ENCODE peak calls at places on chromosomes 2 and 18, in six cellular contexts. O, C, S, V, K and D are unnamed samples.

GRCh38 chr2:233513953-233514655 is 52.5 kb downstream of the USP40 start:
- DNase-seq in O (no peak), S (no peak), V (no peak), K (no peak), C (no peak), D (no peak)

GRCh38 chr2:105248316-105249070 is 7.0 kb downstream of the GPR45 start:
- DNase-seq in S (no peak), K (no peak), O (no peak), V (no peak), C (no peak), D (peak)

GRCh38 chr2:43848174-43848573 is 9.4 kb downstream of the ABCG8 start:
- DNase-seq in S (no peak), K (no peak), O (no peak), C (peak), V (no peak), D (no peak)

GRCh38 chr2:226411727-226412360 is 387.8 kb downstream of the IRS1 start:
- DNase-seq in O (peak), V (no peak), S (no peak), K (no peak), C (peak), D (no peak)

GRCh38 chr2:235244497-235245215 is 249.2 kb upstream of the AGAP1 start:
- DNase-seq in K (no peak), O (no peak), V (no peak), C (no peak), S (no peak), D (no peak)

GRCh38 chr18:47397671-47398319 is 146.3 kb upstream of the SKOR2 start:
- DNase-seq in K (no peak), C (no peak), V (no peak), O (peak), S (no peak), D (no peak)

GRCh38 chr2:74502720-74503505 is 3.5 kb upstream of the LBX2 start:
- DNase-seq in C (peak), V (peak), S (peak), O (peak), K (no peak), D (peak)

GRCh38 chr18:55859116-55859515 is 271.1 kb upstream of the TCF4 start:
- DNase-seq in V (no peak), K (no peak), O (no peak), S (no peak), C (no peak), D (no peak)

GRCh38 chr2:10357770-10358169 is 55.1 kb downstream of the HPCAL1 start:
- DNase-seq in C (no peak), V (no peak), O (no peak), K (no peak), S (no peak), D (no peak)

GRCh38 chr2:64018715-64019082 is 529 bp downstream of the VPS54 start:
- DNase-seq in S (no peak), O (no peak), C (peak), V (peak), K (no peak), D (no peak)

GRCh38 chr2:27378096-27378808 is 2.3 kb downstream of the ZNF513 start:
- DNase-seq in O (peak), S (peak), K (no peak), C (no peak), V (no peak), D (no peak)

GRCh38 chr18:76405280-76405679 is 89.8 kb downstream of the ZNF516 start:
- DNase-seq in V (no peak), K (no peak), O (no peak), S (no peak), C (no peak), D (no peak)

GRCh38 chr2:189037518-189037917 is 63.3 kb downstream of the COL3A1 start:
- DNase-seq in O (no peak), C (peak), S (no peak), K (no peak), V (no peak), D (no peak)

GRCh38 chr18:62404881-62405280 is 79.8 kb downstream of the TNFRSF11A start:
- DNase-seq in V (no peak), C (no peak), S (no peak), O (no peak), K (no peak), D (no peak)

GRCh38 chr18:48658721-48659120 is 119.9 kb downstream of the CTIF start:
- DNase-seq in O (no peak), V (no peak), C (no peak), S (no peak), K (no peak), D (no peak)

GRCh38 chr2:111066062-111066593 is 54.6 kb upstream of the BCL2L11 start:
- DNase-seq in S (no peak), V (no peak), O (no peak), K (no peak), C (no peak), D (no peak)

GRCh38 chr2:73642338-73643018 is at the start of gene NAT8:
- DNase-seq in C (no peak), K (no peak), V (no peak), S (peak), O (no peak), D (no peak)

GRCh38 chr18:47334966-47335365 is 83.5 kb upstream of the SKOR2 start:
- DNase-seq in C (no peak), O (no peak), V (no peak), K (no peak), S (no peak), D (no peak)

GRCh38 chr2:191115391-191115790 is 35.4 kb downstream of the STAT4 start:
- DNase-seq in K (no peak), V (no peak), C (peak), O (no peak), S (no peak), D (no peak)

GRCh38 chr2:233079473-233079877 is 19.3 kb downstream of the INPP5D start:
- DNase-seq in K (no peak), C (no peak), O (no peak), S (no peak), V (no peak), D (no peak)

GRCh38 chr18:68270009-68270408 is 444.9 kb downstream of the TMX3 start:
- DNase-seq in K (no peak), C (no peak), V (no peak), S (no peak), O (no peak), D (no peak)

DNA sequence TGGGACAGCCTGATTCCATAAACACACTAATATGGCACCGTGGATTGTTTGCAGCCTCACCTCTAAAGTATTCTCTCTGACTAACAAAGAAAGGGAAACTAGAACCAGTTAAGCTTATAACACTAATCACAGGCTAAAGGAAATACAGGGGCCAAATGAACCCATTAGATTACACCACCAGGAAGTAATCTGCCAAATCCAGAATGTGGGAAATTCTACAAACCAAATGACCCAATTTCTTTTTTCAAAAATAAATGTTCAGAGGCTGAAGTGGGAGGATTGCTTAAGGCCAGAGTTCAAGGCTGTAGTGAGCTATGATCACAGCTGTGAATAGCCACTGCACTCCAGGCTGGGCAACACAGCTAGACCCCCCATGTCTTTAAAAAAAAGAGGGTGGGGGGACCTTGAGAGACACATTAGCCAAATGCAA is 1.5 kb upstream of the MPPE1 start:
- DNase-seq in C (peak), S (no peak), V (no peak), O (no peak), K (no peak), D (no peak)
- H3K4me3 ChIP-seq in C (peak), S (peak), V (peak), O (peak), K (no peak), D (no peak)

GRCh38 chr18:24019641-24020331 is 5.2 kb downstream of the TTC39C start:
- DNase-seq in C (no peak), S (no peak), K (no peak), V (no peak), O (no peak), D (no peak)
- H3K4me3 ChIP-seq in C (no peak), S (no peak), K (no peak), V (no peak), O (no peak), D (no peak)

GRCh38 chr2:86628091-86628522 is 4.4 kb upstream of the RNF103 start:
- DNase-seq in O (no peak), K (no peak), C (no peak), S (peak), V (no peak), D (no peak)
- H3K4me3 ChIP-seq in O (no peak), K (no peak), C (no peak), S (peak), V (no peak), D (no peak)

DNA sequence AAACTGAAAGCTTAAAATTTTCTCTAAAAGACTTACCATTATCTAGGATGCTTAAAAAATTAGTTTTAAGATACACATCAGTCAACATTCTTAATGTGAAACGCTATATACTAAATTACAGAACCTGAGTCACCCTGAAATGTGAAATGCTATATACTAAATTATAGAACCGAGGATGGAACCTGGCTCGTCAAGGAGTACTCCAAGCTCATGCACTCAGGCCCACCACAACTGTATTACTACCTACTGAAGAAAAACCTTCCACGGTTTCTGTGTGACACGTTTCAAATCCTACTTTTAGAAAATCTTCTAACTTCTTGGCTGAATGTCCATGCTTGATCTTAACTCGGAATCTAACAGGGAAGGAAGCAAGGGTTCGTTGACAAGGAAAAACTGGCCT is 1.5 kb downstream of the PRKD3 start:
- DNase-seq in C (peak), V (no peak), S (no peak), K (no peak), O (no peak), D (no peak)
- H3K4me3 ChIP-seq in C (peak), V (peak), S (peak), K (peak), O (peak), D (peak)

GRCh38 chr2:60488291-60488690 is 65.2 kb downstream of the BCL11A start:
- DNase-seq in S (no peak), K (no peak), V (no peak), C (no peak), O (no peak), D (no peak)
- H3K4me3 ChIP-seq in S (no peak), K (no peak), V (no peak), C (no peak), O (no peak), D (no peak)

GRCh38 chr2:174036825-174037224 is 71.7 kb upstream of the SP3 start:
- DNase-seq in V (no peak), S (no peak), C (no peak), O (no peak), K (no peak), D (no peak)
- H3K4me3 ChIP-seq in V (no peak), S (no peak), C (no peak), O (no peak), K (no peak), D (no peak)

GRCh38 chr2:201148434-201148833 is 32.5 kb downstream of the CFLAR start:
- DNase-seq in K (no peak), S (no peak), O (no peak), C (no peak), V (no peak), D (no peak)
- H3K4me3 ChIP-seq in K (no peak), S (no peak), O (peak), C (no peak), V (no peak), D (no peak)